ENCODE peak calls at places on chromosome X, in five cellular contexts. One of them, this sample, is unnamed.

GRCh38 chrX:10052906-10053625 is 85.9 kb downstream of the CLDN34 start:
- ATAC-seq in CD4-positive, CD25-positive, alpha-beta regulatory T cell: no peak
- ATAC-seq in GM12878: peak; percentile 59
- ATAC-seq in CD4-positive, alpha-beta T cell: no peak
- ATAC-seq in lower lobe of right lung: no peak
- ATAC-seq in this sample: no peak

GRCh38 chrX:13742397-13743176 is 8.0 kb downstream of the OFD1 start:
- ATAC-seq in GM12878: peak; percentile 92
- ATAC-seq in CD4-positive, CD25-positive, alpha-beta regulatory T cell: peak; percentile 90
- ATAC-seq in lower lobe of right lung: peak; percentile 67
- ATAC-seq in CD4-positive, alpha-beta T cell: peak; percentile 93
- ATAC-seq in this sample: no peak

GRCh38 chrX:12894074-12894691 is 12.2 kb upstream of the TLR8 start:
- ATAC-seq in lower lobe of right lung: peak; percentile 57
- ATAC-seq in CD4-positive, alpha-beta T cell: peak; percentile 65
- ATAC-seq in CD4-positive, CD25-positive, alpha-beta regulatory T cell: peak; percentile 53
- ATAC-seq in GM12878: peak; percentile 61
- ATAC-seq in this sample: peak; percentile 87

GRCh38 chrX:123698979-123699378 is 33.9 kb downstream of the THOC2 start:
- ATAC-seq in GM12878: no peak
- ATAC-seq in lower lobe of right lung: no peak
- ATAC-seq in CD4-positive, CD25-positive, alpha-beta regulatory T cell: no peak
- ATAC-seq in CD4-positive, alpha-beta T cell: no peak
- ATAC-seq in this sample: peak; percentile 43

GRCh38 chrX:87728024-87728423 is 210.4 kb downstream of the KLHL4 start:
- ATAC-seq in GM12878: no peak
- ATAC-seq in lower lobe of right lung: no peak
- ATAC-seq in CD4-positive, alpha-beta T cell: no peak
- ATAC-seq in CD4-positive, CD25-positive, alpha-beta regulatory T cell: no peak
- ATAC-seq in this sample: peak; percentile 89

GRCh38 chrX:19539665-19540064 is 24.4 kb upstream of the MAP3K15 start:
- ATAC-seq in CD4-positive, alpha-beta T cell: no peak
- ATAC-seq in CD4-positive, CD25-positive, alpha-beta regulatory T cell: no peak
- ATAC-seq in GM12878: no peak
- ATAC-seq in lower lobe of right lung: no peak
- ATAC-seq in this sample: no peak

GRCh38 chrX:40152706-40153334 is 55.1 kb upstream of the BCOR start:
- ATAC-seq in CD4-positive, CD25-positive, alpha-beta regulatory T cell: no peak
- ATAC-seq in CD4-positive, alpha-beta T cell: no peak
- ATAC-seq in lower lobe of right lung: peak; percentile 75
- ATAC-seq in GM12878: peak; percentile 40
- ATAC-seq in this sample: peak; percentile 55

GRCh38 chrX:46624090-46624786 is 50.7 kb downstream of the CHST7 start:
- ATAC-seq in CD4-positive, alpha-beta T cell: no peak
- ATAC-seq in GM12878: no peak
- ATAC-seq in lower lobe of right lung: no peak
- ATAC-seq in CD4-positive, CD25-positive, alpha-beta regulatory T cell: no peak
- ATAC-seq in this sample: no peak

GRCh38 chrX:3262906-3263305 is 83.5 kb downstream of the MXRA5 start:
- ATAC-seq in lower lobe of right lung: no peak
- ATAC-seq in CD4-positive, CD25-positive, alpha-beta regulatory T cell: no peak
- ATAC-seq in GM12878: no peak
- ATAC-seq in CD4-positive, alpha-beta T cell: no peak
- ATAC-seq in this sample: peak; percentile 75

GRCh38 chrX:150200361-150200760 is 162.8 kb upstream of the MAMLD1 start:
- ATAC-seq in CD4-positive, alpha-beta T cell: no peak
- ATAC-seq in lower lobe of right lung: no peak
- ATAC-seq in CD4-positive, CD25-positive, alpha-beta regulatory T cell: no peak
- ATAC-seq in GM12878: no peak
- ATAC-seq in this sample: peak; percentile 25

GRCh38 chrX:11944486-11944885 is 186.4 kb downstream of the MSL3 start:
- ATAC-seq in CD4-positive, CD25-positive, alpha-beta regulatory T cell: no peak
- ATAC-seq in lower lobe of right lung: no peak
- ATAC-seq in GM12878: peak; percentile 91
- ATAC-seq in CD4-positive, alpha-beta T cell: no peak
- ATAC-seq in this sample: peak; percentile 97

GRCh38 chrX:124085063-124085462 is 123.6 kb downstream of the STAG2 start:
- ATAC-seq in CD4-positive, CD25-positive, alpha-beta regulatory T cell: no peak
- ATAC-seq in GM12878: no peak
- ATAC-seq in lower lobe of right lung: no peak
- ATAC-seq in CD4-positive, alpha-beta T cell: no peak
- ATAC-seq in this sample: no peak

GRCh38 chrX:43813319-43813718 is 68.9 kb downstream of the MAOB start:
- ATAC-seq in CD4-positive, CD25-positive, alpha-beta regulatory T cell: no peak
- ATAC-seq in lower lobe of right lung: no peak
- ATAC-seq in CD4-positive, alpha-beta T cell: no peak
- ATAC-seq in GM12878: no peak
- ATAC-seq in this sample: no peak

GRCh38 chrX:4240541-4241194 is 527.2 kb upstream of the PRKX start:
- ATAC-seq in CD4-positive, CD25-positive, alpha-beta regulatory T cell: peak; percentile 77
- ATAC-seq in lower lobe of right lung: no peak
- ATAC-seq in CD4-positive, alpha-beta T cell: peak; percentile 75
- ATAC-seq in GM12878: no peak
- ATAC-seq in this sample: no peak

GRCh38 chrX:41090568-41091238 is 5.5 kb downstream of the USP9X start:
- ATAC-seq in CD4-positive, alpha-beta T cell: no peak
- ATAC-seq in lower lobe of right lung: no peak
- ATAC-seq in CD4-positive, CD25-positive, alpha-beta regulatory T cell: no peak
- ATAC-seq in GM12878: no peak
- ATAC-seq in this sample: no peak

GRCh38 chrX:48736303-48736702 is 25.2 kb upstream of the GLOD5 start:
- ATAC-seq in CD4-positive, CD25-positive, alpha-beta regulatory T cell: no peak
- ATAC-seq in CD4-positive, alpha-beta T cell: peak; percentile 16
- ATAC-seq in GM12878: no peak
- ATAC-seq in lower lobe of right lung: no peak
- ATAC-seq in this sample: no peak

GRCh38 chrX:11462136-11462535 is 168.9 kb downstream of the AMELX start:
- ATAC-seq in CD4-positive, alpha-beta T cell: no peak
- ATAC-seq in GM12878: no peak
- ATAC-seq in lower lobe of right lung: no peak
- ATAC-seq in CD4-positive, CD25-positive, alpha-beta regulatory T cell: no peak
- ATAC-seq in this sample: no peak

GRCh38 chrX:46733226-46733625 is 25.7 kb downstream of the SLC9A7 start:
- ATAC-seq in lower lobe of right lung: no peak
- ATAC-seq in CD4-positive, alpha-beta T cell: no peak
- ATAC-seq in GM12878: peak; percentile 25
- ATAC-seq in CD4-positive, CD25-positive, alpha-beta regulatory T cell: no peak
- ATAC-seq in this sample: no peak

GRCh38 chrX:50707955-50708694 is 105.9 kb downstream of the SHROOM4 start:
- ATAC-seq in lower lobe of right lung: no peak
- ATAC-seq in CD4-positive, CD25-positive, alpha-beta regulatory T cell: no peak
- ATAC-seq in CD4-positive, alpha-beta T cell: no peak
- ATAC-seq in GM12878: no peak
- ATAC-seq in this sample: no peak

GRCh38 chrX:115989686-115990085 is 180.9 kb upstream of the AGTR2 start:
- ATAC-seq in lower lobe of right lung: no peak
- ATAC-seq in GM12878: no peak
- ATAC-seq in CD4-positive, CD25-positive, alpha-beta regulatory T cell: no peak
- ATAC-seq in CD4-positive, alpha-beta T cell: no peak
- ATAC-seq in this sample: no peak

GRCh38 chrX:146477341-146477740 is 332.2 kb upstream of the CXorf51B start:
- ATAC-seq in lower lobe of right lung: no peak
- ATAC-seq in CD4-positive, alpha-beta T cell: no peak
- ATAC-seq in GM12878: no peak
- ATAC-seq in CD4-positive, CD25-positive, alpha-beta regulatory T cell: no peak
- ATAC-seq in this sample: no peak

GRCh38 chrX:7233632-7234406 is 85.9 kb upstream of the PUDP start:
- ATAC-seq in GM12878: no peak
- ATAC-seq in CD4-positive, alpha-beta T cell: no peak
- ATAC-seq in lower lobe of right lung: no peak
- ATAC-seq in CD4-positive, CD25-positive, alpha-beta regulatory T cell: no peak
- ATAC-seq in this sample: no peak

GRCh38 chrX:25003066-25003849 is 12.5 kb downstream of the ARX start:
- ATAC-seq in CD4-positive, alpha-beta T cell: no peak
- ATAC-seq in CD4-positive, CD25-positive, alpha-beta regulatory T cell: no peak
- ATAC-seq in lower lobe of right lung: no peak
- ATAC-seq in GM12878: no peak
- ATAC-seq in this sample: no peak

GRCh38 chrX:151801980-151802379 is 67.4 kb downstream of the CNGA2 start:
- ATAC-seq in CD4-positive, CD25-positive, alpha-beta regulatory T cell: no peak
- ATAC-seq in CD4-positive, alpha-beta T cell: no peak
- ATAC-seq in lower lobe of right lung: no peak
- ATAC-seq in GM12878: no peak
- ATAC-seq in this sample: no peak